ENCODE peak calls at places on chromosomes 3 and 15, in ten cellular contexts. R is keratinocyte, V is ovary, N is HCT116, L is heart left ventricle, K is IMR-90, A is testis, D is neural progenitor cell, O is lung, X is AG04450. F is an unnamed sample.
A peak's percentile ranks its signal among the peaks of the same experiment; 100 is the strongest.

GRCh38 chr15:63503739-63504246 is 600 bp upstream of the USP3 start:
- DNase-seq in R (peak; percentile 71), V (peak; percentile 70), N (peak; percentile 75), L (peak; percentile 62), K (peak; percentile 93), A (peak; percentile 63), D (no peak), O (peak; percentile 64), X (peak; percentile 58), F (peak; percentile 81)

GRCh38 chr3:15470804-15471203 is 43.4 kb downstream of the EAF1 start:
- DNase-seq in R (no peak), V (no peak), N (no peak), L (no peak), K (no peak), A (no peak), D (no peak), O (no peak), X (no peak), F (no peak)

GRCh38 chr15:38054488-38054887 is 120.0 kb downstream of the TMCO5A start:
- DNase-seq in R (peak; percentile 19), V (no peak), N (no peak), L (no peak), K (peak; percentile 81), A (no peak), D (no peak), O (no peak), X (no peak), F (no peak)

GRCh38 chr3:68878322-68878721 is 54.0 kb downstream of the TAFA4 start:
- DNase-seq in R (no peak), V (no peak), N (no peak), L (no peak), K (peak; percentile 20), A (no peak), D (peak; percentile 50), O (no peak), X (no peak), F (no peak)

GRCh38 chr3:123290107-123290930 is 88.6 kb downstream of the SEC22A start:
- DNase-seq in R (no peak), V (no peak), N (no peak), L (no peak), K (no peak), A (peak; percentile 7), D (no peak), O (no peak), X (no peak), F (no peak)

GRCh38 chr3:180229113-180229512 is 192.4 kb upstream of the PEX5L start:
- DNase-seq in R (no peak), V (no peak), N (no peak), L (no peak), K (no peak), A (no peak), D (peak; percentile 8), O (no peak), X (no peak), F (no peak)

GRCh38 chr3:33437556-33438283 is 2.5 kb downstream of the UBP1 start:
- DNase-seq in R (no peak), V (no peak), N (no peak), L (no peak), K (peak; percentile 77), A (peak; percentile 43), D (peak; percentile 39), O (peak; percentile 49), X (no peak), F (peak; percentile 65)

GRCh38 chr15:74799843-74800558 is 12.6 kb upstream of the LMAN1L start:
- DNase-seq in R (peak; percentile 93), V (no peak), N (peak; percentile 29), L (peak; percentile 79), K (peak; percentile 52), A (peak; percentile 67), D (peak; percentile 68), O (peak; percentile 85), X (no peak), F (peak; percentile 93)

GRCh38 chr15:50181983-50182232 is at the start of gene SLC27A2:
- DNase-seq in R (no peak), V (peak; percentile 11), N (peak; percentile 19), L (no peak), K (peak; percentile 4), A (peak; percentile 64), D (peak; percentile 76), O (no peak), X (no peak), F (no peak)

GRCh38 chr15:91926871-91927270 is 73.4 kb downstream of the SLCO3A1 start:
- DNase-seq in R (no peak), V (no peak), N (no peak), L (no peak), K (no peak), A (no peak), D (no peak), O (no peak), X (no peak), F (no peak)

GRCh38 chr15:75775296-75776074 is 62.8 kb upstream of the CSPG4 start:
- DNase-seq in R (no peak), V (no peak), N (peak; percentile 55), L (no peak), K (no peak), A (no peak), D (peak; percentile 21), O (no peak), X (no peak), F (peak; percentile 83)

GRCh38 chr15:62474771-62475124 is 309.7 kb upstream of the C2CD4B start:
- DNase-seq in R (no peak), V (no peak), N (no peak), L (no peak), K (peak; percentile 34), A (no peak), D (no peak), O (no peak), X (no peak), F (no peak)

GRCh38 chr3:144073698-144074097 is 102.1 kb downstream of the DIPK2A start:
- DNase-seq in R (no peak), V (no peak), N (no peak), L (no peak), K (no peak), A (no peak), D (no peak), O (no peak), X (no peak), F (no peak)

DNA sequence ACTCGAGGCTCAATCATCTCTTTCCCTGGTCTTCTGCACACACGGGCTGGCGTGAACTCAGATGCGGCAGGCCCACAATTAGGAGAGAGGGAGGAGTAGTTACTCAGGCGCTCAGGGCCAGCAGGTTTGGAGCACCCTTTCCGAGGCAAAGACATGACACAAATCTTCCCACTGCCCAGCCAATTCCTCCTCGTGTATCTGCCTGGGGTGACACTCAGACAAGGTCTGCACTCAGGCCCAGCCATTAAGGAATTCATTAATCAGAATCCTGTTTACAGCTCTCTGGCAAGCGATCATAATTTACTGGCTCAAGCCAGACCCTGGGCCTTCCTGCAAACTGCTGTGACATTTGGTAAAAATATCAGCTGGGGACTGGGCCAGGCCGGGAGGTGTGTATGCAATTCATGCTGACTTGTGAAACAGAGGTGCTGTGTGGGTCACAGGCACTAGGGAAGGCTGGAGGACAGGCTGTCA is 68.1 kb upstream of the TLE3 start:
- DNase-seq in R (no peak), V (no peak), N (no peak), L (peak; percentile 79), K (no peak), A (no peak), D (no peak), O (no peak), X (no peak), F (peak; percentile 66)
- H3K27ac ChIP-seq in R (no peak overlapping the region), V (no peak overlapping the region), N (no peak overlapping the region), L (peak overlapping the region; percentile 86), K (no peak overlapping the region), A (no peak overlapping the region), D (no peak overlapping the region), O (no peak overlapping the region), X (no peak overlapping the region), F (peak overlapping the region; percentile 85)

GRCh38 chr15:60392601-60392985 is 5.2 kb downstream of the ANXA2 start:
- DNase-seq in R (peak; percentile 65), V (no peak), N (peak; percentile 85), L (no peak), K (peak; percentile 78), A (no peak), D (no peak), O (no peak), X (no peak), F (peak; percentile 46)
- H3K4me3 ChIP-seq in R (peak overlapping the region; percentile 10), V (no peak overlapping the region), N (peak overlapping the region; percentile 61), L (peak overlapping the region; percentile 86), K (no peak overlapping the region), A (no peak overlapping the region), D (no peak overlapping the region), O (no peak overlapping the region), X (peak overlapping the region; percentile 96), F (peak overlapping the region; percentile 67)

DNA sequence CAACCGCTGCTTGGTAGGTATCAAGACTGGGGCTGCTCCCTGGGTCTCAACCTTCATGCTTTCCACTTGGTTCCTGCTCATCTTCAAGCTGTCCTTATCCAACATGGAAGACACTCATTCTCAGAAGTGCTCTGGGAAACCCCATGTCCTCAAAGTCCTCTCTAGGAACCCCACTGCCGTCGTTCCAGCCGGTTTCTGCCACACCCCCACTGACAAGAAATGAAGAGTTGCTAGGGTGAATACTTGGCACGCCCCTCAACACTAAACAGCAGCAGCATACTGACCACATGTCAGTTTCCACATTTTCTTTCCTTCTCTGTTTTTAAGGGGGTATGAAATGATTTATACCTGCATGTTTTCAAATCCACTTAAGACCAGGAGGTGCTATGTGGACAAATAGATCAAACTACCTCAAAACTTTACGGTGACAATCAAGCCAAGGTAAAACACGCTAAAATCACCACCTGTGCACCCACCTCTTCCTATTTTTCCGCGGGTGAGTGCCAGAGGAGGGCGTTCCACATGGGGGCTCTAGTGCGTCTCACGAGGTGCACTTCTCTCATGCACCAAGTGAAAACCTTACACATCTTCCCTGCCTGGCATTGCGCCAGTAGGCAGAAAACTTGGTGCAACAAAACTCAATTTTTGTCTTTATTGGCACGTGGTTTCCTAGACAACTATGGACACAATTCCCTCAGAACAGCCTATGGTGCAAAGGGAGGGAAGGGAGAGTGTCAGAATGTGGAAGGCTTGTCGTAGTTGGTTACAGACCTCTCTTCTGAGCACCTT is 125.1 kb downstream of the TJP1 start:
- DNase-seq in R (no peak), V (no peak), N (no peak), L (no peak), K (no peak), A (no peak), D (no peak), O (no peak), X (no peak), F (no peak)
- TF ChIP-seq CTCF in R (no peak), V (no peak), N (no peak), L (no peak), K (no peak), A (no peak), D (no peak), O (no peak), X (no peak), F (no peak)

DNA sequence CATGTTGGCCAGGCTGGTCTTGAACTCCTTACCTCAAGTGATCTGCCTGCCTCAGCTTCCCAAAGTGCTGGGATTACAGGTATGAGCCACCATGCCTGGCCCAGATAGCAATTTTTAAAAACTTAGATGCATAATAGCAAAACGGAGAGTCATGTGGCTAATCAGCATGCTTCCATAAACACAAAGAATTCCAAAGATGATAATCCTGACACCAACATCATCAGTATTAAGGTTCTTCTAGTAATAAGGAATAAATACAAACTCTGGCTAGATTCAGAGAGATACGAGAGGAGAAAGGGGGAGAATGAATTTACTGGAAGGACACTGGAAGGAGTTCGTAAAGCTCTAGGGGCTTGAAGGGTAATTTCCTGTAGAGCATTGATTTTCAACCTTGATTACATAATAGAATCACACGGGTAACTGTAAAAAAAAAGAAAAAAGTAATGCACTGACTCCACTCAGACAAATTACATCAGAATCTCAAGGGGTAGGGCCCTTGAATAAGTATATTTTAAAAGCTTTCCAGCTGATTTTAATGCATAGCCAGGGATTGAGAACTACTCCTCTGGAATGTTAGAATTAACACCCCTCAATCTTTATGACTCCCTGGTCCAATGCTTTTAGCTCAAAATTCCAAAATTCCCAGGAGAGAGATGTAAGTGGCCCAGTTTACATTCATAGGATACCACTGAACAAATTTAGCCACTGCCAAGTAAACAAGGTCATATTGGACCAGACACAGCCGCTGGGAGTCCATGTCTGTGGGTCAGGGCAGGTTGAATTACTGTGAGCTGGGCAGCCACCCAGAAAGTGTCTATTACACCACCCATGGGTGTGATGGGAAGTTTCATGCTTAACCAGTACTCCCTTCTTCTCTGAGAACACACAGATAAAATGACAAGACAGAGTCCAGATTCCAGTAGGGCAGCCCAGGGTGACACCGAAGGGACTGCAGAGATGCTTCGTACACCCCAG is 243.9 kb downstream of the TBL1XR1 start:
- DNase-seq in R (no peak), V (peak; percentile 53), N (no peak), L (peak; percentile 75), K (peak; percentile 75), A (peak; percentile 57), D (no peak), O (no peak), X (peak; percentile 49), F (no peak)
- H3K27ac ChIP-seq in R (no peak overlapping the region), V (no peak overlapping the region), N (no peak overlapping the region), L (peak overlapping the region; percentile 81), K (no peak overlapping the region), A (no peak overlapping the region), D (no peak overlapping the region), O (no peak overlapping the region), X (no peak overlapping the region), F (no peak overlapping the region)